ENCODE peak calls at places on chromosomes 11 and 22, in five cellular contexts. One of them, this sample, is unnamed.

GRCh38 chr22:30043181-30043580 is 37.1 kb upstream of the HORMAD2 start:
- DNase-seq in neuronal stem cell: no peak
- DNase-seq in esophagus squamous epithelium: no peak
- DNase-seq in substantia nigra: no peak
- DNase-seq in HCT116: no peak
- DNase-seq in this sample: no peak

GRCh38 chr22:37234736-37235711 is 9.0 kb downstream of the RAC2 start:
- DNase-seq in HCT116: no peak
- DNase-seq in substantia nigra: no peak
- DNase-seq in esophagus squamous epithelium: no peak
- DNase-seq in neuronal stem cell: no peak
- DNase-seq in this sample: no peak

GRCh38 chr22:25081409-25081824 is 118.2 kb upstream of the CRYBB3 start:
- DNase-seq in HCT116: peak
- DNase-seq in substantia nigra: no peak
- DNase-seq in neuronal stem cell: no peak
- DNase-seq in esophagus squamous epithelium: no peak
- DNase-seq in this sample: peak

GRCh38 chr11:829116-829945 is 1.6 kb downstream of the CRACR2B start:
- DNase-seq in substantia nigra: no peak
- DNase-seq in esophagus squamous epithelium: no peak
- DNase-seq in HCT116: no peak
- DNase-seq in neuronal stem cell: no peak
- DNase-seq in this sample: no peak

GRCh38 chr22:19723990-19724827 is 870 bp downstream of the GP1BB start:
- DNase-seq in HCT116: no peak
- DNase-seq in substantia nigra: no peak
- DNase-seq in esophagus squamous epithelium: no peak
- DNase-seq in neuronal stem cell: peak
- DNase-seq in this sample: peak

GRCh38 chr11:48108231-48109045 is 108.2 kb upstream of the OR4B1 start:
- DNase-seq in neuronal stem cell: no peak
- DNase-seq in esophagus squamous epithelium: no peak
- DNase-seq in substantia nigra: no peak
- DNase-seq in HCT116: no peak
- DNase-seq in this sample: no peak

GRCh38 chr11:29008481-29008880 is 900.3 kb downstream of the METTL15 start:
- DNase-seq in esophagus squamous epithelium: no peak
- DNase-seq in neuronal stem cell: no peak
- DNase-seq in substantia nigra: no peak
- DNase-seq in HCT116: no peak
- DNase-seq in this sample: no peak

GRCh38 chr11:86671386-86672006 is 920 bp downstream of the ME3 start:
- DNase-seq in esophagus squamous epithelium: no peak
- DNase-seq in substantia nigra: peak
- DNase-seq in HCT116: no peak
- DNase-seq in neuronal stem cell: no peak
- DNase-seq in this sample: peak

GRCh38 chr22:30667092-30667485 is 586 bp downstream of the DUSP18 start:
- DNase-seq in esophagus squamous epithelium: no peak
- DNase-seq in substantia nigra: no peak
- DNase-seq in neuronal stem cell: no peak
- DNase-seq in HCT116: peak
- DNase-seq in this sample: no peak

GRCh38 chr11:35548925-35549561 is 23.6 kb upstream of the PAMR1 start:
- DNase-seq in neuronal stem cell: peak
- DNase-seq in substantia nigra: no peak
- DNase-seq in HCT116: no peak
- DNase-seq in esophagus squamous epithelium: no peak
- DNase-seq in this sample: no peak

GRCh38 chr11:83691387-83692088 is 405.4 kb upstream of the CCDC90B start:
- DNase-seq in esophagus squamous epithelium: no peak
- DNase-seq in substantia nigra: no peak
- DNase-seq in HCT116: no peak
- DNase-seq in neuronal stem cell: no peak
- DNase-seq in this sample: no peak

GRCh38 chr22:28188480-28188879 is 269.4 kb upstream of the PITPNB start:
- DNase-seq in neuronal stem cell: peak
- DNase-seq in esophagus squamous epithelium: no peak
- DNase-seq in HCT116: no peak
- DNase-seq in substantia nigra: no peak
- DNase-seq in this sample: no peak

GRCh38 chr11:17978553-17979287 is 34.1 kb downstream of the SERGEF start:
- DNase-seq in substantia nigra: no peak
- DNase-seq in neuronal stem cell: peak
- DNase-seq in HCT116: no peak
- DNase-seq in esophagus squamous epithelium: no peak
- DNase-seq in this sample: peak

GRCh38 chr11:120121336-120121735 is 16.6 kb downstream of the TRIM29 start:
- DNase-seq in esophagus squamous epithelium: no peak
- DNase-seq in neuronal stem cell: no peak
- DNase-seq in HCT116: no peak
- DNase-seq in substantia nigra: no peak
- DNase-seq in this sample: peak

GRCh38 chr22:30226192-30226832 is 20.2 kb downstream of the LIF start:
- DNase-seq in neuronal stem cell: no peak
- DNase-seq in esophagus squamous epithelium: no peak
- DNase-seq in substantia nigra: no peak
- DNase-seq in HCT116: no peak
- DNase-seq in this sample: peak

GRCh38 chr11:112811781-112812180 is 149.4 kb upstream of the NCAM1 start:
- DNase-seq in esophagus squamous epithelium: no peak
- DNase-seq in substantia nigra: no peak
- DNase-seq in neuronal stem cell: no peak
- DNase-seq in HCT116: no peak
- DNase-seq in this sample: no peak

GRCh38 chr11:78834886-78835285 is 260.2 kb upstream of the NARS2 start:
- DNase-seq in neuronal stem cell: no peak
- DNase-seq in HCT116: no peak
- DNase-seq in substantia nigra: no peak
- DNase-seq in esophagus squamous epithelium: no peak
- DNase-seq in this sample: no peak

GRCh38 chr22:31538815-31539214 is 42.5 kb downstream of the SFI1 start:
- DNase-seq in neuronal stem cell: no peak
- DNase-seq in substantia nigra: no peak
- DNase-seq in HCT116: no peak
- DNase-seq in esophagus squamous epithelium: no peak
- DNase-seq in this sample: no peak

GRCh38 chr11:11510939-11511338 is 110.9 kb downstream of the GALNT18 start:
- DNase-seq in esophagus squamous epithelium: no peak
- DNase-seq in substantia nigra: peak
- DNase-seq in HCT116: no peak
- DNase-seq in neuronal stem cell: peak
- DNase-seq in this sample: no peak

GRCh38 chr11:17439316-17439782 is 37.3 kb downstream of the ABCC8 start:
- DNase-seq in substantia nigra: no peak
- DNase-seq in HCT116: no peak
- DNase-seq in neuronal stem cell: no peak
- DNase-seq in esophagus squamous epithelium: no peak
- DNase-seq in this sample: peak

GRCh38 chr11:57460017-57460755 is at the start of gene RTN4RL2:
- DNase-seq in esophagus squamous epithelium: no peak
- DNase-seq in substantia nigra: no peak
- DNase-seq in neuronal stem cell: peak
- DNase-seq in HCT116: peak
- DNase-seq in this sample: peak

GRCh38 chr22:48945621-48946458 is 881.8 kb downstream of the BRD1 start:
- DNase-seq in neuronal stem cell: no peak
- DNase-seq in esophagus squamous epithelium: no peak
- DNase-seq in substantia nigra: no peak
- DNase-seq in HCT116: no peak
- DNase-seq in this sample: no peak

GRCh38 chr11:75536786-75537629 is 11.3 kb upstream of the GDPD5 start:
- DNase-seq in substantia nigra: no peak
- DNase-seq in HCT116: peak
- DNase-seq in neuronal stem cell: no peak
- DNase-seq in esophagus squamous epithelium: no peak
- DNase-seq in this sample: peak

GRCh38 chr11:128448487-128448886 is 138.9 kb downstream of the ETS1 start:
- DNase-seq in substantia nigra: no peak
- DNase-seq in esophagus squamous epithelium: no peak
- DNase-seq in neuronal stem cell: no peak
- DNase-seq in HCT116: peak
- DNase-seq in this sample: peak

GRCh38 chr22:50525104-50525958 is at the start of gene SCO2:
- DNase-seq in substantia nigra: peak
- DNase-seq in esophagus squamous epithelium: peak
- DNase-seq in HCT116: peak
- DNase-seq in neuronal stem cell: peak
- DNase-seq in this sample: peak

GRCh38 chr22:32932176-32932575 is 126.0 kb downstream of the SYN3 start:
- DNase-seq in substantia nigra: no peak
- DNase-seq in esophagus squamous epithelium: no peak
- DNase-seq in HCT116: no peak
- DNase-seq in neuronal stem cell: no peak
- DNase-seq in this sample: no peak

GRCh38 chr11:125401746-125402145 is 94.3 kb downstream of the FEZ1 start:
- DNase-seq in HCT116: no peak
- DNase-seq in substantia nigra: no peak
- DNase-seq in esophagus squamous epithelium: no peak
- DNase-seq in neuronal stem cell: peak
- DNase-seq in this sample: no peak

GRCh38 chr11:61654397-61654829 is 25.8 kb upstream of the DAGLA start:
- DNase-seq in substantia nigra: no peak
- DNase-seq in HCT116: no peak
- DNase-seq in neuronal stem cell: no peak
- DNase-seq in esophagus squamous epithelium: no peak
- DNase-seq in this sample: no peak

GRCh38 chr11:27423125-27423524 is 49.5 kb downstream of the LGR4 start:
- DNase-seq in neuronal stem cell: no peak
- DNase-seq in substantia nigra: no peak
- DNase-seq in HCT116: no peak
- DNase-seq in esophagus squamous epithelium: no peak
- DNase-seq in this sample: no peak

GRCh38 chr11:14537134-14537599 is 17.0 kb upstream of the PSMA1 start:
- DNase-seq in esophagus squamous epithelium: no peak
- DNase-seq in substantia nigra: no peak
- DNase-seq in neuronal stem cell: peak
- DNase-seq in HCT116: no peak
- DNase-seq in this sample: peak

GRCh38 chr11:44974402-44975000 is 23.8 kb upstream of the TP53I11 start:
- DNase-seq in substantia nigra: no peak
- DNase-seq in neuronal stem cell: no peak
- DNase-seq in esophagus squamous epithelium: no peak
- DNase-seq in HCT116: no peak
- DNase-seq in this sample: no peak

DNA sequence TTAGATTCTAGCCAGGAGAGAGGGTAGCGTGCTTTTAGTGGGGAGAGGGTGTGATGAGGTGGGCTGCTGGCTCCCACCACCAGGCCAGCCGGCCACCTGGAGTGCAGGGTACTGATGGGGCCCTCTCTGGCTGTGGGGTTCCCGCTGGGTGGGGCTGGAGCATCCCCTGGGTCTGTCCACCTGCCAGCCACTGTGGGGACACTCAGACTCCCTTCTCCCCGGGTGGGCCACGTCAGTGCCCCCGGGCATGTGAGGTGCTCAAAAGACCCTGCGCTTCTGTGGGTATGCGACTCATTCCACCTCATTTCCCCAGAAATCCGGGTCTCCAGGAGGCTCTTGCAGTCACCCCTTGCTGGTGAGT is 53.0 kb downstream of the TPCN2 start:
- DNase-seq in esophagus squamous epithelium: no peak
- DNase-seq in neuronal stem cell: no peak
- DNase-seq in HCT116: no peak
- DNase-seq in substantia nigra: no peak
- DNase-seq in this sample: no peak
- H3K27ac ChIP-seq in esophagus squamous epithelium: no peak
- H3K27ac ChIP-seq in neuronal stem cell: no peak
- H3K27ac ChIP-seq in HCT116: no peak
- H3K27ac ChIP-seq in substantia nigra: no peak
- H3K27ac ChIP-seq in this sample: no peak

DNA sequence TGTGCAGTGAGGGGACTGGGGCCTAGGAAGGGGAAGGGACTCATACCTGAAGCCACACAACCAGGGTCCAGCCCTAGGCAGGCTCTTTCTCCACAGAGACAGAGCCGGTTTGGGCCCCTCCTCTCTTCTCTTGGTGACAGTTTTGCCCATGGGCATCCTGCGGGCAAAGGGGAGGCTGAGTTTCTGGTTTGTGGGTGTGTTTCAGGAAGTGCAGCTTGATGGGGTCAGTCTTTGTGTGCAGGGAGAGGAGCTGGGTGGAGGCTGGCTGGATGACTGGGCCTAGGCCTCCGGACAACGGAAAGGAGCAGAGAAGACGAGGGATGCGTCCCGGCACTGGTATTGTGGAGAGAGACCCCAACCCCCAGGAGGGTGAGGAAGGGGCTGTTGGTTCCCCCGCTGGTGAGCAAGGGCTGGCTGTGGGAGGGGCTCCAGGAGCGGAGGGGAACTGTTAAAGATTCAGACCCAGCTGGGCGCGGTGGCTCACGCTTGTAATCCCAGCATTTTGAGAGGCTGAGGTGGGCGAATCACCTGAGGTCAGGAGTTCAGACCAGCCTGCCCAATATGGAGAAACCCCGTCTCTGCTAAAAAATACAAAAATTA is 23.4 kb upstream of the CELSR1 start:
- DNase-seq in esophagus squamous epithelium: no peak
- DNase-seq in HCT116: no peak
- DNase-seq in substantia nigra: no peak
- DNase-seq in neuronal stem cell: no peak
- DNase-seq in this sample: no peak
- H3K27ac ChIP-seq in esophagus squamous epithelium: peak
- H3K27ac ChIP-seq in HCT116: no peak
- H3K27ac ChIP-seq in substantia nigra: no peak
- H3K27ac ChIP-seq in neuronal stem cell: no peak
- H3K27ac ChIP-seq in this sample: no peak

GRCh38 chr11:121383726-121384125 is 68.4 kb upstream of the SORL1 start:
- DNase-seq in HCT116: no peak
- DNase-seq in substantia nigra: no peak
- DNase-seq in esophagus squamous epithelium: no peak
- DNase-seq in neuronal stem cell: no peak
- DNase-seq in this sample: no peak
- H3K27ac ChIP-seq in HCT116: no peak
- H3K27ac ChIP-seq in substantia nigra: no peak
- H3K27ac ChIP-seq in esophagus squamous epithelium: no peak
- H3K27ac ChIP-seq in neuronal stem cell: no peak
- H3K27ac ChIP-seq in this sample: no peak

DNA sequence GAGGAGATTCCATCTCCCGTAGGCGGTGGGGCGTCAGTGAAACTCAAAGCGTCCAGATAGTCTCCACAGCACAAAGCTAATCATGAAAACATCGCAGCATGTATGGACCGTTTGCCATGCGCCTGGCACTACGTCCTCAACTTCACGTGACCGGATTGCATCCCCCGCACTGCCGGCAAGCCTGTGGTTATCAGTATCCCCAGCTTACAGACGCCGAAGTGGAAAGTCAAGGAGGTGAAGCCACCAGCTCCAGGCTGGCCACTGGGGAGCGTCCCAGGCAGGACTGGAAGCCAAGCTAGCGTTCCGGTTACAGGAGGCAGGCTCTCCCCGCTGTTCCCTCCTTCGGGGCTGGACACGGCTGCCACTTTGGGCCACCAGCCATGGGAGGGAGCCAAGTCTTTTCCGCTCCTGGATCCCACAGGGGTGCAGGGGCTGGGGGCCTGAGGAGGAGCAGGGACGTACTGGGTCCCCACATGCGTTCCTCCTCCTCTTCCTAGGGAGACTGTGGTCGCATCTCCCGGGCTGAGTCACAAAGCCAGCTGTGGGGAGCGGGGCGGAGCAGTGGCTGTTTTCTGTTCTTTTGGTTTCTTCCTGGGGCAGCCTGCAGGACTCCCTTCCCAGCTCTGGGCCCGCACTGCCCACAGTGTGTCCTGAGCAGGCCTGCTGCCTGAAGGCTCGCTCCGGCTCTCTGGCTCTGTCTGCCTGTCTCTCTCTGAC is 4.3 kb upstream of the OSBPL5 start:
- DNase-seq in substantia nigra: no peak
- DNase-seq in HCT116: peak
- DNase-seq in neuronal stem cell: no peak
- DNase-seq in esophagus squamous epithelium: no peak
- DNase-seq in this sample: peak
- H3K27ac ChIP-seq in substantia nigra: no peak
- H3K27ac ChIP-seq in HCT116: peak
- H3K27ac ChIP-seq in neuronal stem cell: no peak
- H3K27ac ChIP-seq in esophagus squamous epithelium: peak
- H3K27ac ChIP-seq in this sample: no peak